ENCODE peak calls at places on chromosome 6, in seven cellular contexts. O is AG09309, J is A549, D is left ventricle myocardium inferior, U is GM23338, E is GM10248, Z is heart left ventricle. C is an unnamed sample.

GRCh38 chr6:61210549-61210948 is 1075.5 kb downstream of the KHDRBS2 start:
- DNase-seq in O (no peak), J (no peak), D (no peak), U (peak; percentile 45), E (no peak), Z (no peak), C (no peak)

GRCh38 chr6:157151989-157152388 is 171.3 kb downstream of the TMEM242 start:
- DNase-seq in O (peak; percentile 53), J (no peak), D (no peak), U (no peak), E (no peak), Z (no peak), C (no peak)

GRCh38 chr6:45710304-45710821 is 305.3 kb downstream of the CLIC5 start:
- DNase-seq in O (no peak), J (no peak), D (no peak), U (no peak), E (peak; percentile 61), Z (no peak), C (peak; percentile 97)

GRCh38 chr6:112041535-112041934 is 12.4 kb upstream of the CCN6 start:
- DNase-seq in O (no peak), J (no peak), D (no peak), U (peak; percentile 34), E (no peak), Z (no peak), C (no peak)

GRCh38 chr6:127457444-127458064 is 1.6 kb downstream of the KIAA0408 start:
- DNase-seq in O (peak; percentile 69), J (no peak), D (no peak), U (peak; percentile 14), E (no peak), Z (no peak), C (no peak)

GRCh38 chr6:2680264-2680908 is 70.3 kb downstream of the MYLK4 start:
- DNase-seq in O (no peak), J (no peak), D (no peak), U (no peak), E (no peak), Z (no peak), C (no peak)

GRCh38 chr6:119360262-119360915 is 10.8 kb upstream of the MAN1A1 start:
- DNase-seq in O (no peak), J (no peak), D (no peak), U (no peak), E (no peak), Z (no peak), C (no peak)

GRCh38 chr6:125004198-125004597 is 42.0 kb downstream of the RNF217 start:
- DNase-seq in O (no peak), J (no peak), D (peak; percentile 25), U (no peak), E (no peak), Z (no peak), C (no peak)

GRCh38 chr6:52616271-52616670 is 39.4 kb upstream of the TRAM2 start:
- DNase-seq in O (no peak), J (no peak), D (no peak), U (no peak), E (no peak), Z (no peak), C (no peak)

GRCh38 chr6:154306696-154307095 is 49.9 kb downstream of the IPCEF1 start:
- DNase-seq in O (no peak), J (no peak), D (no peak), U (no peak), E (no peak), Z (no peak), C (no peak)

GRCh38 chr6:145148392-145149175 is 586.7 kb downstream of the EPM2A start:
- DNase-seq in O (peak; percentile 77), J (peak; percentile 2), D (no peak), U (peak; percentile 25), E (no peak), Z (no peak), C (peak; percentile 2)

GRCh38 chr6:30096829-30097228 is 16.1 kb downstream of the TRIM31 start:
- DNase-seq in O (no peak), J (no peak), D (no peak), U (no peak), E (no peak), Z (no peak), C (no peak)

GRCh38 chr6:160129886-160130615 is 8.4 kb downstream of the SLC22A1 start:
- DNase-seq in O (no peak), J (no peak), D (no peak), U (no peak), E (no peak), Z (no peak), C (no peak)

GRCh38 chr6:2522521-2522920 is 228.2 kb downstream of the MYLK4 start:
- DNase-seq in O (no peak), J (no peak), D (no peak), U (no peak), E (no peak), Z (no peak), C (no peak)

GRCh38 chr6:46454691-46455090 is 36.6 kb downstream of the RCAN2 start:
- DNase-seq in O (no peak), J (no peak), D (no peak), U (no peak), E (no peak), Z (no peak), C (no peak)

GRCh38 chr6:99119109-99120031 is 171.6 kb upstream of the FBXL4 start:
- DNase-seq in O (peak; percentile 5), J (peak; percentile 7), D (no peak), U (peak; percentile 81), E (peak; percentile 35), Z (no peak), C (peak; percentile 30)

GRCh38 chr6:12112540-12113189 is 100.6 kb downstream of the HIVEP1 start:
- DNase-seq in O (no peak), J (no peak), D (no peak), U (no peak), E (peak; percentile 28), Z (no peak), C (no peak)

GRCh38 chr6:37514377-37514776 is 14.7 kb upstream of the CCDC167 start:
- DNase-seq in O (no peak), J (no peak), D (no peak), U (no peak), E (no peak), Z (no peak), C (peak; percentile 78)

GRCh38 chr6:136466789-136467585 is 83.2 kb downstream of the MAP7 start:
- DNase-seq in O (no peak), J (no peak), D (no peak), U (no peak), E (no peak), Z (no peak), C (no peak)

GRCh38 chr6:160355001-160355400 is 6.8 kb downstream of the SLC22A3 start:
- DNase-seq in O (no peak), J (peak; percentile 39), D (no peak), U (no peak), E (no peak), Z (no peak), C (peak; percentile 18)

DNA sequence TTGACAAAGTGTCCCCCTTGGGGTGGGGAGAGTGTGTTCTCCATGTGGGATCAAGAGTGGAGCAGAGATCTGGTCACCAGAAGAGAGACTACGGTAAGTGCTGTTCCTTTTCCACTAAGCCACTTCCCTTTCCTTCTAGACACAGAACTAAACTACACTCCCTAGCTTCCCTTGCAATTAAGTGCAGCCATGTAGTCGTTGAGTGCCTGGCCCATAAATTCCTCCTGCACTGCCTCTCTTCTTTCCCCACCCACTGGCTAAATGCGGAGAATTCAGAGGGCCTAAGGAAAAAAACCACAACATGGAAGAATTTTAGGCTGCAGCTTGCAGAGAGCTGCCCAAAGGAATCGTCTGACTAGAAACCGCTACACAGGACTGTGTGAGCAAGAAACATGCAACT is 1.5 kb downstream of the WDR27 start:
- DNase-seq in O (no peak), J (no peak), D (no peak), U (peak; percentile 38), E (no peak), Z (no peak), C (no peak)
- TF ChIP-seq CTCF in O (peak; percentile 6), J (no peak), D (no peak), U (no peak), E (no peak), Z (no peak), C (no peak)

DNA sequence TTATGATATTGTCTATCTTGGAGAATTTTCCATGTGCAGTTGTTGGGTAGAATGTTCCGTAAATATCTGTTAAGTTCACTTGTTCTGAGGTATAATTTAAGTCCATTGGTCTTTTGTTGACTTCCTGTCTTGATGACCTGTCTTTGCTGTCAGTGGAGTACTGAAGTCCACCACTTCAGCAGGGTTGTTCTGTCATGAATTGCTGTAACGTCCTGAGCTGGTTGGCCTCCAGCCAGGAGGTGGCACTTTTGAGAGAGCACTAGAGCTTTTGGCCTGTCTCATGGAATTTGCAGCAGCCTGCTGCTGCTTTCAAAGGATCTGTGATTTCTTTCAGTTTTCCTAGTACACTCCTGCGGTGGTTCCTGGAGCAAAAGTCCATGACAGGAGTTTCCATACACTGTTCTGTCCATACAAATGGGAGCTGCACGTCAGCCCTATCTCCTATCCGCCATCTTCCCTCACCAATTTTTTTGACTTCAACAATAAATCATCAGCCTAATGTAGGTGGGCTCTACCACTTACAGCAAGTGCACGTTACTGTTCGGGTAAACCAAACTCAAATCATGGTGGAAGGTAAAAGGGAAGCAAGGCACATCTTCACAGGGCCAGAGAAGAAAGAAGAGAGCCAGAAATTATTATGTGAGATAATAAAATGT is 46.9 kb upstream of the TRERF1 start:
- DNase-seq in O (no peak), J (no peak), D (peak; percentile 37), U (peak; percentile 38), E (no peak), Z (no peak), C (no peak)
- TF ChIP-seq CTCF in O (no peak), J (no peak), D (no peak), U (peak; percentile 59), E (no peak), Z (no peak), C (no peak)

GRCh38 chr6:134543128-134543527 is 225.2 kb upstream of the SGK1 start:
- DNase-seq in O (no peak), J (no peak), D (no peak), U (no peak), E (no peak), Z (no peak), C (no peak)
- TF ChIP-seq CTCF in O (no peak), J (no peak), D (no peak), U (no peak), E (no peak), Z (no peak), C (no peak)

DNA sequence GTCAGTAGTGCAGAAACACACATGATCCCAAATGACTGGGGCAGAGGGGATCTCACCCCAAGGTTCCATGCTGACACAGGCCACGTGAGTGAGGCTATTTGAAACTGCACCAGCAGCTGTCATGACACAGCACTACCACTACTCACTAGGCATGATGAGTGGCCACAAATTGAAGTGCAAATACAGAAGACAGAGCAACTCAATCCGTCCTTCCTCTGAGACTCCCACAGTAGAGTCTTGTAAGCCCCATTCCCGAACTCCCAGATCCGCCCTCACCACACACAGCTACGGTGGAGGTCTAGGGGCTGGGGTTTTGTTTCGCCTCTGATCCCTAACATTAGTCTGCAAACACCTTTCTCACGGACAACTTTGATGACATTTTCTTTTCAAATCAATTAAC is 113.3 kb upstream of the NUP153 start:
- DNase-seq in O (no peak), J (no peak), D (no peak), U (peak; percentile 39), E (no peak), Z (no peak), C (no peak)
- TF ChIP-seq CTCF in O (no peak), J (no peak), D (no peak), U (no peak), E (no peak), Z (no peak), C (no peak)

DNA sequence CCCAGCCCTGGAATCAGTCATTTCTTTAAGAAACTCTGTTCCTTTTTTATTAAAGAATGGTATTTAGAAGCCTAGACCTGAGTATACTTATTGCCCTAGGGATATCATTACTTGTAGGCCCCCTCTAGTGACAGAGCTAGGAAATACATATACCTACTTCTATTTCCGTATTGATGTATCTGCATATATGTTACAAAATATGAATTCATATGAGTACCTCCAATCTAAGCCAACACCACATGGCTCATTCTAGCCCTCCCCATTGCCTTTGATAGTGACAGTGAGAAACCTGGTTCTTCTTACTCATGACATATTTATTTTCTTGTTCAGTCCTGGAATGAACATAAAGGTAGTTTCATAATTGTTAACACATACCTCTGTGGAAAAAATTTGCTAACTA is 137.2 kb downstream of the FARS2 start:
- DNase-seq in O (peak; percentile 27), J (peak; percentile 2), D (no peak), U (peak; percentile 61), E (peak; percentile 30), Z (no peak), C (peak; percentile 54)
- TF ChIP-seq CTCF in O (peak; percentile 51), J (peak; percentile 29), D (peak; percentile 61), U (peak; percentile 48), E (peak; percentile 62), Z (peak; percentile 56), C (peak; percentile 62)